ENCODE peak calls at places on chromosomes 5 and 9, in eight cellular contexts. R, K, Y, Z, H, M, P and T are unnamed samples.

GRCh38 chr5:37400501-37400900 is 21.4 kb downstream of the WDR70 start:
- DNase-seq in R (no peak), K (no peak), Y (no peak), Z (no peak), H (no peak), M (no peak), P (no peak), T (no peak)

GRCh38 chr9:105392531-105392930 is 55.3 kb upstream of the FSD1L start:
- DNase-seq in R (no peak), K (no peak), Y (no peak), Z (no peak), H (no peak), M (no peak), P (no peak), T (no peak)

GRCh38 chr5:165139730-165140129 is 1634.3 kb downstream of the MAT2B start:
- DNase-seq in R (no peak), K (no peak), Y (no peak), Z (no peak), H (no peak), M (no peak), P (no peak), T (no peak)

GRCh38 chr5:170722316-170722715 is 61.2 kb upstream of the GABRP start:
- DNase-seq in R (no peak), K (no peak), Y (no peak), Z (no peak), H (no peak), M (no peak), P (no peak), T (no peak)

GRCh38 chr9:4143951-4144717 is 155.7 kb downstream of the GLIS3 start:
- DNase-seq in R (no peak), K (no peak), Y (no peak), Z (peak), H (no peak), M (no peak), P (no peak), T (no peak)

GRCh38 chr5:157665467-157666085 is 5.8 kb upstream of the C5orf52 start:
- DNase-seq in R (no peak), K (no peak), Y (no peak), Z (peak), H (no peak), M (no peak), P (no peak), T (peak)

GRCh38 chr5:170302729-170303501 is 5.3 kb upstream of the LCP2 start:
- DNase-seq in R (no peak), K (peak), Y (no peak), Z (no peak), H (peak), M (no peak), P (no peak), T (peak)

GRCh38 chr5:164013077-164013670 is 507.8 kb downstream of the MAT2B start:
- DNase-seq in R (no peak), K (peak), Y (peak), Z (peak), H (peak), M (no peak), P (peak), T (peak)

GRCh38 chr5:16812911-16813310 is 123.2 kb downstream of the MYO10 start:
- DNase-seq in R (no peak), K (no peak), Y (no peak), Z (no peak), H (no peak), M (no peak), P (no peak), T (no peak)

GRCh38 chr9:95316274-95316673 is 1.2 kb downstream of the FANCC start:
- DNase-seq in R (no peak), K (no peak), Y (no peak), Z (no peak), H (no peak), M (no peak), P (no peak), T (no peak)

GRCh38 chr5:39755986-39756385 is 331.2 kb upstream of the DAB2 start:
- DNase-seq in R (no peak), K (no peak), Y (peak), Z (peak), H (no peak), M (no peak), P (no peak), T (no peak)

GRCh38 chr9:130074391-130075115 is 20.8 kb downstream of the GPR107 start:
- DNase-seq in R (no peak), K (no peak), Y (peak), Z (no peak), H (peak), M (no peak), P (no peak), T (no peak)

GRCh38 chr9:84953797-84954695 is 284.5 kb downstream of the NTRK2 start:
- DNase-seq in R (no peak), K (peak), Y (peak), Z (peak), H (peak), M (peak), P (peak), T (no peak)

GRCh38 chr5:17316973-17317459 is 99.6 kb downstream of the BASP1 start:
- DNase-seq in R (no peak), K (peak), Y (no peak), Z (peak), H (no peak), M (no peak), P (no peak), T (no peak)

GRCh38 chr5:15995206-15996052 is 184.2 kb downstream of the MARCHF11 start:
- DNase-seq in R (no peak), K (no peak), Y (peak), Z (no peak), H (no peak), M (no peak), P (peak), T (no peak)

GRCh38 chr5:14109041-14109747 is 33.9 kb upstream of the TRIO start:
- DNase-seq in R (no peak), K (peak), Y (no peak), Z (no peak), H (no peak), M (no peak), P (no peak), T (no peak)

GRCh38 chr5:87674235-87674634 is 261.5 kb upstream of the CCNH start:
- DNase-seq in R (no peak), K (no peak), Y (no peak), Z (no peak), H (no peak), M (no peak), P (no peak), T (no peak)

GRCh38 chr5:121285861-121286527 is 565.7 kb upstream of the FTMT start:
- DNase-seq in R (no peak), K (no peak), Y (no peak), Z (peak), H (no peak), M (no peak), P (no peak), T (no peak)

GRCh38 chr9:131670247-131670681 is 69.6 kb downstream of the RAPGEF1 start:
- DNase-seq in R (no peak), K (no peak), Y (no peak), Z (no peak), H (peak), M (peak), P (no peak), T (peak)

GRCh38 chr5:462051-462481 is 19.1 kb downstream of the EXOC3 start:
- DNase-seq in R (peak), K (no peak), Y (no peak), Z (no peak), H (peak), M (no peak), P (peak), T (no peak)

GRCh38 chr5:88509403-88509802 is 240.8 kb upstream of the TMEM161B start:
- DNase-seq in R (no peak), K (no peak), Y (no peak), Z (no peak), H (no peak), M (no peak), P (no peak), T (no peak)

GRCh38 chr5:77012601-77013000 is 17.6 kb upstream of the AGGF1 start:
- DNase-seq in R (no peak), K (no peak), Y (no peak), Z (no peak), H (no peak), M (no peak), P (no peak), T (no peak)

GRCh38 chr5:77017668-77018067 is 12.5 kb upstream of the AGGF1 start:
- DNase-seq in R (no peak), K (no peak), Y (no peak), Z (no peak), H (no peak), M (no peak), P (no peak), T (no peak)

GRCh38 chr5:77016962-77017361 is 13.2 kb upstream of the AGGF1 start:
- DNase-seq in R (no peak), K (no peak), Y (no peak), Z (no peak), H (no peak), M (no peak), P (no peak), T (no peak)

GRCh38 chr5:77011498-77011897 is 18.7 kb upstream of the AGGF1 start:
- DNase-seq in R (no peak), K (no peak), Y (no peak), Z (no peak), H (no peak), M (no peak), P (no peak), T (no peak)

DNA sequence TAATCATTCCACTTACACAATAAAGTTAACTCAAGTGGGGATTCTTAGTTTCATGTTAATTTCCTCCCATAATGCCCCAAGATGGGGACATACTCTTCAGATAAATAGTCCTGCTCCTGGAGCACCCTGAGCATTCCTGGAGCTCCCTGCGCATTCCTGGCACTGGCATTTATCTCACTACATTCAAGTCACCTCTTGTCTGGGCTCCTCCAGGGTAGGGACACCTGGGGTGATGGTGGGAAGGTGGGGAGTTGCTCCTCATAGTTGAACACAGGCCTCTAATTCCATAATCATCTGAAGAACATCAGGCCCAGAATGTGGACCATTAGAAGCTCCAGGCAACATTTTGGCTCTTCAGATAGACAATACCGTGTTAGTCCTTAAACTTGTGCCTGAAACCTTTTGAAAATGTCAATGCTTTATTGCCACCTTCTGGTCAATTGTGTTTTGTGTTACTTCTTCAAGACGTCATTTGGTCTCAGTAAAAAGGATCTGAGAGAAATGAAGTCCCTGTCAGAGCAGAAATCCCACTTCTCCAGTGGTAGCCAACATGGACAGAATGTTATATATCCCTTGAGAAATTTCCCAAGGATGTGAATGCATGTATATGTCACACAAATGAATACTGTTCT is 14.2 kb upstream of the AGGF1 start:
- DNase-seq in R (no peak), K (no peak), Y (peak), Z (peak), H (no peak), M (no peak), P (no peak), T (no peak)
- TF ChIP-seq CTCF in R (peak), K (peak), Y (peak), Z (peak), H (no peak), M (peak), P (peak), T (peak)

DNA sequence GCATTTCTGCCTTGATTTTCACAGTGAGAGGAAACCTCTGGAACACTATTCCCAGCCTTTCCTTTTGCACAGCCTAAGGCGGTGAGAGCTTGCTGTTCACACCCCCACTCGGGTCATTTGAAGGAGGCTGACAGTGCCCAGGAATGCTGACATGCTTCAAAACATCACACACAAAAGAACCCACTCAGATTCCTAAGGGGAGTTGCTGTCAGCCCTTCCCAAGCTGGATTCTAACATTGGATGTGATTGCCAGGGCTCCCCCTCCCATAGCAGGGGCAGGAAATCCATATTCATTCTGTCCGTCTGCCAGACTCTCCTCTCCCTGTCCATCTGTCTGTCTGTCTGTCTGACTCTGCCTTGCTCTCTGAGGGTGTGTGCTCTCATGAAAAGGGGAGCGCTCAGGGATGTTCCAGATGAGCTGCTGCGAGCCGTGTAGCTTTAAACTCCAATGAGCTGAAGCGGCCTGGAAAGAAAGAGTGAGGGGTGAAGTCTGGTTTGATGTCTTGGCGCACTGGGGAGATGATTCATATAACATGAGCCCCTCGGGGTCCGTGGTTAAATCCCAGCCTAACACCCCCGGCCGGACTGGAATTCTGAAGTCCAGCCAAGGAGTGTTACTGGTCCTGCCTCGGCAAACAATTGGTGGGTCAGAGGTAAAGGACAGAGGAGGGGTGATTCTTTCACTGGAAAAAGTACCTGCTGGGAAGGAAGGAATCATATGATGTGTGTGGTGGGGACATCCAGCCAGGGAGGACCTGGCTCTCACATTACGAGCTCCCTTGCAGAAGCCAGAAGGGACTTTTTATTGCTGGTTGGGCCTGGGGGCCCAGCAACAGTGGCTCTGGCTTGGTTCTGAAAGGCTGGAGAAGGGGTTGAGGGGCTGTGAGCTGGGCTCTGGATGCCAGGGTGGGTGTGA is 517.1 kb downstream of the CCDC171 start:
- DNase-seq in R (no peak), K (no peak), Y (no peak), Z (no peak), H (no peak), M (no peak), P (no peak), T (no peak)
- TF ChIP-seq CTCF in R (no peak), K (no peak), Y (no peak), Z (no peak), H (no peak), M (no peak), P (no peak), T (no peak)

GRCh38 chr5:66724740-66725139 is 128.5 kb downstream of the MAST4 start:
- DNase-seq in R (no peak), K (no peak), Y (no peak), Z (no peak), H (no peak), M (no peak), P (no peak), T (no peak)
- TF ChIP-seq CTCF in R (peak), K (peak), Y (no peak), Z (peak), H (no peak), M (no peak), P (no peak), T (no peak)

DNA sequence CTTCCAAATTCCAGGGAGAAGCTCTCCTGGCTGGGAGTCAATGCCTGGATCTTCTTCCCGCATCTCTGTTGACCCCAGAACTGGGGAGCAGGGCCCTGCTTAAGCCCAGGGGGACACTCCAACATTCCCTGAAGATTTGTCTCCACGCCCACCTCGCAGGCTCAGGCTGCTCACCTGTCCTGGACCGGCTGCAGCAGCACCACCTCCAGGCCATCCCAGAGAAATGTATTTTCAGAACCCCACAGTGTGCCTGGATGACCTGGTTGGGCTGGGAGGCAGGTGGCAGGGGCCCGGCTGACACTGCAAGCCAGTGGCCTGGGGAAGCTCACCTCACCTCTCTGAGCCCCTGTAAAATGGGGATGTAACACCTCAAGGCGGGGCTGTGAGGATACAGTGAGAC is 27.1 kb upstream of the ZBTB43 start:
- DNase-seq in R (no peak), K (no peak), Y (no peak), Z (no peak), H (no peak), M (no peak), P (no peak), T (no peak)
- TF ChIP-seq CTCF in R (peak), K (peak), Y (no peak), Z (no peak), H (no peak), M (no peak), P (no peak), T (no peak)

DNA sequence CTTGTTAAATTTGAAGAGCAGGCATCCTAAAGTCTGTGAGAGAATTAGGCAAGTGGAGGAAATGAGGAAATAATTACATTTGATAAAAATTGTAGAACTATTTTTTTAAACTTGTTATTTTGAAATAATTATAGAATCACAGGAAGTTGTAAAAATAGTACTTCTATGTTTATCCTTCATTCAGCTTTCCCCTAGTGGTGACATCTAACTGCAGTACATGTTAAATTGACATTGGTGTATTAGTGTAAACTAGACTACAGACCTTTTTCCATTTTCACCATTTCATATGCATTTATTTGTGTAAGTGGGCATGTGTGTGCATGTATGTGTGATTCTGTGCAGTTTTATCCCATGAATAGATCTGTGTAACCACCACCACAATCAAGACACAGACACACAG is 51.6 kb downstream of the F2RL2 start:
- DNase-seq in R (no peak), K (no peak), Y (no peak), Z (no peak), H (no peak), M (no peak), P (no peak), T (no peak)
- TF ChIP-seq CTCF in R (peak), K (peak), Y (no peak), Z (no peak), H (no peak), M (no peak), P (peak), T (peak)

GRCh38 chr9:136668983-136669790 is 6.5 kb downstream of the EGFL7 start:
- DNase-seq in R (no peak), K (no peak), Y (peak), Z (no peak), H (no peak), M (no peak), P (no peak), T (no peak)
- TF ChIP-seq CTCF in R (no peak), K (no peak), Y (no peak), Z (no peak), H (no peak), M (no peak), P (no peak), T (no peak)

DNA sequence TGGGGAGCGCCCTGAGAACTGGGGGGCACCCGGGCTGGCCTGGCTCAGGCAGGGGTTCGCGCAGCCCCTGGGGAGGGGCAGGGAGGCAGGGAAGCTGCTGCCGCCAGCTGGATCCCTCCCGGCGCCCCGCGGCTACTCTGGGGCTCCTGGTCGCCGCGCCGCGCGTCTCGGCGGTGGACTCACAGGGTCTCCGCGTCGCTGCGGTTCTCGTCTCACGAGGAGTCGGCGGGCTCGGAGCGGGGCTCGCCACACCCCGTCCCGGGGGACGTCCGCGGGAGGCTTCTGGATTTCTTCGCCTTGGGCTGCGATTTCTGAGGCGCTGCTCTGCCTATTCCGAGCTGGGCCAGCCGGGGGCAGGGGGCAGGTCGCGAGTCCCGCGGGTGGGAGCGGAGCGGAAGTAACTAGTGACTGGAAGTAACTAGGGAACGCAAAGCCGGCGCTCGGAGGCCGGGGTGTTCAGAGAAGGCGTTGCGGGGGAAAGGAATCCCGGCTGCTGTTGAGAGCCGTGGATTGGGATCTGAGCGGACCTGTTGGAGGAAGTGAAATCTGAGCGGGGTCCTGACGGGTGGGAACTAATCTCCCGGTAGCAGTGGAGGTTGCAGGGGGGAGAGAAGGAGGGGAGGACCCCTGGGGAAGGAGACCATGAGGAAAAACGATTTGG is 509 bp downstream of the CYSTM1 start:
- DNase-seq in R (no peak), K (peak), Y (peak), Z (no peak), H (peak), M (peak), P (peak), T (peak)
- TF ChIP-seq CTCF in R (peak), K (peak), Y (peak), Z (peak), H (no peak), M (no peak), P (peak), T (peak)

GRCh38 chr5:125526940-125527339 is 780.5 kb upstream of the ZNF608 start:
- DNase-seq in R (no peak), K (no peak), Y (peak), Z (no peak), H (peak), M (no peak), P (no peak), T (no peak)

GRCh38 chr5:125525356-125525755 is 778.9 kb upstream of the ZNF608 start:
- DNase-seq in R (no peak), K (no peak), Y (no peak), Z (peak), H (no peak), M (no peak), P (no peak), T (no peak)

GRCh38 chr5:125530833-125531610 is 784.6 kb upstream of the ZNF608 start:
- DNase-seq in R (no peak), K (no peak), Y (no peak), Z (no peak), H (no peak), M (no peak), P (no peak), T (no peak)

DNA sequence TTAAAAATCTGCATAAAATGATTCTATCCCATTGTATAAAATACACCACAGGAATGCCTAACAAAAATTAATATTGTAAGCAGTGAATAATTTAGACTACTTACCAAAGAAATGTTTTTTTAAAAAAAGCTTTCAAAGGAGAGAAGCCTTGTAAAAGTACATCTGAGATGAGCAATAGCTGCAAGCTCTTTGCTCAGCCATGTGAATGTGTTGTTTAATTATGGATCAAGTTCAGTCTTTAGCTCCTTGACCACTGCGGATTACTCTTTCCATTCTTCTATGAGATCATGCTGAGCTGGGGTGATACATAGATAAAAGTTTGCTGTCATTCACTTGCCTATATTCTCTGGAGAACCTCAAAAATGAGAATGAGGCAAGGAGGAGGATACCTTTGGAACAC is 782.4 kb upstream of the ZNF608 start:
- DNase-seq in R (no peak), K (no peak), Y (no peak), Z (no peak), H (no peak), M (no peak), P (no peak), T (no peak)
- TF ChIP-seq CTCF in R (no peak), K (no peak), Y (no peak), Z (no peak), H (no peak), M (no peak), P (no peak), T (no peak)